ENCODE peak calls at places on chromosomes 5 and 9, in nine cellular contexts. P is AG04450; Q is CD4-positive, alpha-beta T cell; A is cardiac fibroblast; F is progenitor cell of endocrine pancreas; L is astrocyte of the spinal cord; V is OCI-LY7; I is adrenal gland; N is heart right ventricle. C is an unnamed sample.

GRCh38 chr9:68530618-68531017 is 10.1 kb downstream of the TMEM252 start:
- DNase-seq in P (no peak), Q (no peak), A (peak), F (no peak), L (no peak), V (no peak), I (peak), N (peak), C (no peak)

GRCh38 chr5:37838933-37839341 is 904 bp downstream of the GDNF start:
- DNase-seq in P (no peak), Q (no peak), A (peak), F (no peak), L (peak), V (no peak), I (no peak), N (no peak), C (no peak)

GRCh38 chr5:79728396-79728795 is 38.8 kb downstream of the CMYA5 start:
- DNase-seq in P (no peak), Q (no peak), A (no peak), F (no peak), L (no peak), V (no peak), I (no peak), N (no peak), C (no peak)

GRCh38 chr5:140432916-140433315 is 31.3 kb downstream of the ANKHD1 start:
- DNase-seq in P (no peak), Q (no peak), A (no peak), F (no peak), L (no peak), V (no peak), I (no peak), N (no peak), C (no peak)

GRCh38 chr5:73654171-73654811 is 28.3 kb downstream of the ARHGEF28 start:
- DNase-seq in P (peak), Q (no peak), A (peak), F (no peak), L (no peak), V (no peak), I (no peak), N (no peak), C (no peak)

GRCh38 chr5:1544294-1545010 is 20.7 kb upstream of the LPCAT1 start:
- DNase-seq in P (no peak), Q (no peak), A (no peak), F (no peak), L (no peak), V (no peak), I (no peak), N (no peak), C (no peak)

GRCh38 chr5:134568761-134569725 is 43.6 kb downstream of the JADE2 start:
- DNase-seq in P (no peak), Q (no peak), A (peak), F (no peak), L (no peak), V (no peak), I (peak), N (peak), C (peak)

GRCh38 chr9:134991808-134992754 is 74.4 kb upstream of the FCN1 start:
- DNase-seq in P (no peak), Q (no peak), A (no peak), F (no peak), L (no peak), V (no peak), I (no peak), N (no peak), C (no peak)

GRCh38 chr5:74052441-74052840 is 426.4 kb downstream of the ARHGEF28 start:
- DNase-seq in P (no peak), Q (no peak), A (no peak), F (no peak), L (no peak), V (no peak), I (no peak), N (no peak), C (no peak)

GRCh38 chr9:85420750-85421149 is 321.0 kb downstream of the AGTPBP1 start:
- DNase-seq in P (no peak), Q (no peak), A (no peak), F (no peak), L (peak), V (no peak), I (no peak), N (no peak), C (peak)

GRCh38 chr9:105330755-105331154 is 86.3 kb downstream of the SLC44A1 start:
- DNase-seq in P (no peak), Q (no peak), A (no peak), F (no peak), L (no peak), V (peak), I (no peak), N (no peak), C (no peak)

GRCh38 chr5:111367081-111367480 is 142.9 kb downstream of the CAMK4 start:
- DNase-seq in P (no peak), Q (no peak), A (peak), F (no peak), L (no peak), V (no peak), I (no peak), N (no peak), C (no peak)

GRCh38 chr5:142095035-142095434 is 13.5 kb upstream of the NDFIP1 start:
- DNase-seq in P (no peak), Q (no peak), A (no peak), F (no peak), L (no peak), V (no peak), I (no peak), N (no peak), C (no peak)

GRCh38 chr9:78973906-78974305 is 597.9 kb upstream of the TLE4 start:
- DNase-seq in P (peak), Q (no peak), A (peak), F (no peak), L (peak), V (no peak), I (no peak), N (no peak), C (no peak)

GRCh38 chr9:127780126-127780885 is 1.8 kb upstream of the SH2D3C start:
- DNase-seq in P (no peak), Q (no peak), A (no peak), F (no peak), L (no peak), V (peak), I (no peak), N (no peak), C (peak)

DNA sequence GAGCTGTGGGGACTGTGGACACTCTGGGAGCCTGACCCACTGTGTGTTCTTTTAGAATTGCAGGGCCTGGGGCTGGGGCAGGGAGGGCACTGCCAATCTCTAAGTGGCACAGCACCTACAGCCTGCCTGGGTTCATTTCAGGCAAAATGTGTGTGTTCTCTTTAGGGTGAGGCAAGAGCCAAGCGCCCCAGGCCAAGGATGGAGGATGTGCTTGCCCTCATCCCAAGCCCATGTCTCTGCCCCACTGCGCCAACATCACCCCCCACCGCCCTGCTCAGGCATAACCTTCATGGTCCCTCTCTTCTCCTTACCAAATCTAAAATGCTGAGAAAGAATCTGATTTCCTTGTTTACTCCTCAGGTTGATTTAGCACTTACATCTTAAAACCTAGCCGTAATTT is 304.4 kb downstream of the RAB3C start:
- DNase-seq in P (no peak), Q (no peak), A (no peak), F (no peak), L (no peak), V (no peak), I (no peak), N (no peak), C (no peak)
- TF ChIP-seq CTCF in P (no peak), Q (no peak), A (no peak), F (no peak), L (no peak), V (no peak), I (no peak), N (no peak), C (no peak)

GRCh38 chr9:129028192-129028966 is at the start of gene SH3GLB2:
- DNase-seq in P (peak), Q (peak), A (peak), F (peak), L (peak), V (peak), I (peak), N (peak), C (peak)
- TF ChIP-seq CTCF in P (peak), Q (no peak), A (peak), F (peak), L (peak), V (peak), I (peak), N (peak), C (peak)

DNA sequence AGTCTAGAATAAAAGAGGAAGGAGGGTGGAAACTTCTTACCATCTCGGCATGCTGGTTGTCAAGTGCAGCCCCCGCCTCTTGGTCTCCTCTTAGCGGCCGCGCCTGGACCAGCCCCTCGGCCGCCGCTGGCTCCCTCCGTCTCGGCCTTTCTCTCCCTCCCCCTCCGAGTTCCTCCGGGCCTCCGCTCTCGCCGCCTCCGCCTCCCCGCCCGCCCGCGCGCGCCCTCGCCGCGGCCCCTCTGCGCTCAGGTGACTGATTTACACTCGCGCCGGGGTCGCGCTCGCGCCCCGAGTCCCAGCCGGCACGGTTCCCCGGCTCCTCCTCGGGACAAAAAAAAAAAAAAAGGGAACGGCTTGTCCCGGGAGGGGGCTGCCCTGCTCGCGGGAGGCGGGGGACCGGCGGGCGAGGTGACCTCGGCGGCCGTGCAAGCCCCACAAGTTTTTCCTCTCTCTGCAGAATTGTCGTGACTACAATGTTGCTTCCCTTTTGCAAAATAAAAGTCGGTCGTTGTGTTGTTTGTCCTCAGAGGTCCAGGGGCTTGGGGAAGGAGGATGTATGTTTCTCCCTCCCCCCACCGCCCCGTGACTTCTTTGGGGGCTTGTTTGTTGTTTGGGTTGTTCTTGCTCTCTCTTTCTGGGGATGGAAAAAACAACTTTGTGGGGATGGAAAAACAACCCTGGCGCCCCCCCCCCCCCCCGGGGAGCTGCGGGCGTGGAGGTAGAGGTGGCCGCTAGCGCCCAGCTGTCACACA is at the start of gene BNC2:
- DNase-seq in P (no peak), Q (no peak), A (peak), F (peak), L (peak), V (no peak), I (peak), N (peak), C (peak)
- TF ChIP-seq CTCF in P (peak), Q (no peak), A (no peak), F (peak), L (peak), V (no peak), I (no peak), N (no peak), C (peak)

DNA sequence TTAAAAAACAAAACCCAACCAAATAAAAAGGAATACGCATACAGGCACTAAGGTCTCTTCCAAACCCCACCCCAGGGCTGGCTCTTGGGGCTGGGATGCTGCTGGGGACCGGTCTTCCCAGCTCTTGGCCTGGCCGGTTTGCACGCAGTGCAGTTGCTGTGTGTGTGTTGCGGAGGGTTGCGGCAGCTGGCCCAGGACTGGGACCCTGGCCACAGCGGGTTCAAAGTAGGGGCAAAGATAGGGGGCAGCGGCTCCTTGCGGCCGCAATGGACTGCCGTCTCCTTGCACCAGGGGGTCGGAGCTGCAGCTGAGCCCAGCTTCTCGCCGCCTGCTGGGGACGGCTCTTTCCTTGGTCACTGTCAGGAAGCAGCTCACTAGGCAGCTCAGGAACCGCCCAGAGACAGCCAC is 5.0 kb downstream of the DMRT3 start:
- DNase-seq in P (no peak), Q (no peak), A (no peak), F (no peak), L (no peak), V (no peak), I (no peak), N (no peak), C (no peak)
- TF ChIP-seq CTCF in P (peak), Q (no peak), A (no peak), F (peak), L (no peak), V (no peak), I (no peak), N (no peak), C (no peak)

GRCh38 chr5:125491986-125492385 is 745.5 kb upstream of the ZNF608 start:
- DNase-seq in P (no peak), Q (no peak), A (peak), F (no peak), L (no peak), V (no peak), I (no peak), N (no peak), C (no peak)
- TF ChIP-seq CTCF in P (no peak), Q (no peak), A (no peak), F (no peak), L (no peak), V (no peak), I (no peak), N (no peak), C (no peak)

DNA sequence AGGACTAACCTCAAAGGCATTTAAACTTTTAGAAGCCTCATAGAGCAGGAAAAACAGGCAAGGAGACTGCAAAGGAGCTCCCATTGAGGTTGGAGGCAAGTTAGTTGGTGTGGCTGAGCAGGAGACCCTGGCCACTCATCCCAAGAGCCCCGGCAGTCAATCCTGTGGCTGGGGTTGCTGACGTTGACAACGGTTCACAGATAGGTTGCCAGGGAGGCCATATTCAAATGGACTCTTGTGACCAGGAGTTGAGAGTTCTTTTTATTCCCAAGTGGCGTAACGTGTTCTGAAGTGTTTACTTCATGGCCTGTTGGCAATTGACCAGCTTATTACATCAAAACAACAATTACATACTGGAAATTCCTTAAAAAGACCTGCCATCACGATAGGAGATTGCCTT is 395.1 kb downstream of the MED10 start:
- DNase-seq in P (no peak), Q (no peak), A (no peak), F (no peak), L (no peak), V (no peak), I (no peak), N (no peak), C (no peak)
- TF ChIP-seq CTCF in P (no peak), Q (no peak), A (no peak), F (no peak), L (no peak), V (no peak), I (no peak), N (no peak), C (no peak)

DNA sequence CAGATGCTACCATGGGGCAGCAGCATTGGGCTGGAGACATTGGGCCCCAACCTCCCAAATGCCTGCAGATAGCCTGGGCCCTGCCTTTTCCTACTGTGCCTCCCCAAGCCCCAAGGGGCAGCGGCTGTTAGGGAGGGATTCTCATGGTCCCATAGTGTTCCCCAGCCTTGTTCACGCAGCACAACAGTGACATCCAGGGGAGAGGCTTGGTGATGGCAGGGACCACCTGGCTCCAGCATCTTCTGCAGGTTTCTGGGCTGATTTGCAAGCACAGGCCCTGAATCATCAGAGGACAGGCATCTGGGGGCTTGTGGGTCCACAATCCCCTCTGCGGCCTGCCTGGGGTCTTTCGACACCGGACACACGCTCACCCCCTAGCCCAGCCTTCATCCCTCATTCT is 354.6 kb downstream of the SLIT3 start:
- DNase-seq in P (no peak), Q (no peak), A (peak), F (peak), L (no peak), V (no peak), I (no peak), N (no peak), C (peak)
- TF ChIP-seq CTCF in P (no peak), Q (no peak), A (peak), F (peak), L (peak), V (peak), I (no peak), N (peak), C (peak)

GRCh38 chr9:1839984-1840383 is 175.2 kb upstream of the SMARCA2 start:
- DNase-seq in P (no peak), Q (no peak), A (no peak), F (no peak), L (no peak), V (no peak), I (no peak), N (no peak), C (no peak)

GRCh38 chr9:1832960-1833359 is 182.2 kb upstream of the SMARCA2 start:
- DNase-seq in P (no peak), Q (no peak), A (no peak), F (no peak), L (no peak), V (no peak), I (no peak), N (no peak), C (no peak)

GRCh38 chr9:1837453-1838084 is 177.6 kb upstream of the SMARCA2 start:
- DNase-seq in P (no peak), Q (no peak), A (peak), F (peak), L (no peak), V (peak), I (peak), N (no peak), C (peak)
- TF ChIP-seq CTCF in P (peak), Q (peak), A (peak), F (peak), L (peak), V (peak), I (no peak), N (peak), C (peak)

GRCh38 chr9:129778469-129778868 is 24.5 kb upstream of the TOR1B start:
- DNase-seq in P (no peak), Q (no peak), A (no peak), F (no peak), L (no peak), V (no peak), I (no peak), N (no peak), C (no peak)

GRCh38 chr9:129776938-129777768 is 24.3 kb upstream of the PTGES start:
- DNase-seq in P (peak), Q (peak), A (peak), F (no peak), L (peak), V (no peak), I (peak), N (peak), C (peak)

GRCh38 chr9:129781991-129782390 is 21.0 kb upstream of the TOR1B start:
- DNase-seq in P (no peak), Q (no peak), A (no peak), F (no peak), L (no peak), V (no peak), I (no peak), N (no peak), C (no peak)

GRCh38 chr9:129777769-129778130 is 24.9 kb upstream of the PTGES start:
- DNase-seq in P (no peak), Q (no peak), A (no peak), F (no peak), L (no peak), V (no peak), I (no peak), N (no peak), C (no peak)

DNA sequence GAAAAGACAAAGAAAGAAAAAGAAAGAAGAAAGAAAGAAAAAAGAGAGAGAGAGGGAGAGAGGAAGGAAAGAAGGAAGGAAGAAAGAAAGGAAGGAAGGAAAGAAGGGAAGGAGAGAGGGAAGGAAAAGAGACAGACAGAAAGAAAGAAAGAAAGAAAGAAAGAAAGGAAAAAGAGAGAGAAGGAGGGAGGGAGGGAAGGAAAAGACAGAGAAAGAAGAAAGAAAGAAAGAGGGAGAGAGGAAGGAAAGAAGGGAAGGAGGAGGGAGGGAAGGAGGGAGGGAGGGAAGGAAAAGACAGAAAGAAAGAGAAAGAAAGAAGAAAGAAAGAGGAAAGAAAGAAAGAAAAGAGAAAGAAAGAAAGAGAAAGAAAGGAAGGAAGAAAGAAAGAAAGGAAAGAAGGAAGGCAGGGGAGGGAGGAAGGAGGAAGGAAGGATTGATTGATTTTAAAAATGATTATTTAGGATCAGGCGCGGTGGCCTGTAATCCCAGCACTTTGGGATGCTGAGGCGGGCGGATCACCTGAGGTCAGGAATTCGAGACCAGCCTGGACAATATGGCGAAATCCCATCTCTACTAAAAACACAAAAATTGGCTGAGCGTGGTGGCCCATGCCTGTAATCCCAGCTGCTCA is 23.3 kb upstream of the TOR1B start:
- DNase-seq in P (no peak), Q (no peak), A (no peak), F (no peak), L (no peak), V (no peak), I (no peak), N (no peak), C (no peak)
- TF ChIP-seq CTCF in P (no peak), Q (no peak), A (no peak), F (no peak), L (no peak), V (no peak), I (no peak), N (no peak), C (no peak)